ENCODE peak calls at places on chromosomes 1 and 21, in seven cellular contexts. One of them, this sample, is unnamed.

GRCh38 chr1:219302697-219303096 is 129.0 kb downstream of the LYPLAL1 start:
- DNase-seq in left ventricle myocardium inferior: no peak
- DNase-seq in GM12864: no peak
- DNase-seq in OCI-LY7: no peak
- DNase-seq in fibroblast of mammary gland: no peak
- DNase-seq in lower leg skin: no peak
- DNase-seq in Caco-2: no peak
- DNase-seq in this sample: no peak

GRCh38 chr1:239814306-239814881 is 277.3 kb upstream of the FMN2 start:
- DNase-seq in left ventricle myocardium inferior: no peak
- DNase-seq in GM12864: no peak
- DNase-seq in OCI-LY7: no peak
- DNase-seq in fibroblast of mammary gland: peak
- DNase-seq in lower leg skin: no peak
- DNase-seq in Caco-2: peak
- DNase-seq in this sample: peak

GRCh38 chr1:53486395-53487026 is 27.3 kb downstream of the DMRTB1 start:
- DNase-seq in left ventricle myocardium inferior: no peak
- DNase-seq in GM12864: no peak
- DNase-seq in OCI-LY7: no peak
- DNase-seq in fibroblast of mammary gland: no peak
- DNase-seq in lower leg skin: no peak
- DNase-seq in Caco-2: no peak
- DNase-seq in this sample: no peak

GRCh38 chr1:54137532-54138061 is 15.2 kb downstream of the CDCP2 start:
- DNase-seq in left ventricle myocardium inferior: no peak
- DNase-seq in GM12864: no peak
- DNase-seq in OCI-LY7: no peak
- DNase-seq in fibroblast of mammary gland: peak
- DNase-seq in lower leg skin: no peak
- DNase-seq in Caco-2: no peak
- DNase-seq in this sample: no peak

GRCh38 chr1:53046930-53047329 is 15.1 kb upstream of the PODN start:
- DNase-seq in left ventricle myocardium inferior: peak
- DNase-seq in GM12864: no peak
- DNase-seq in OCI-LY7: no peak
- DNase-seq in fibroblast of mammary gland: peak
- DNase-seq in lower leg skin: no peak
- DNase-seq in Caco-2: no peak
- DNase-seq in this sample: no peak

GRCh38 chr1:198672124-198672523 is 33.3 kb downstream of the PTPRC start:
- DNase-seq in left ventricle myocardium inferior: no peak
- DNase-seq in GM12864: no peak
- DNase-seq in OCI-LY7: no peak
- DNase-seq in fibroblast of mammary gland: no peak
- DNase-seq in lower leg skin: no peak
- DNase-seq in Caco-2: no peak
- DNase-seq in this sample: no peak

GRCh38 chr1:4108341-4108740 is 208.3 kb upstream of the C1orf174 start:
- DNase-seq in left ventricle myocardium inferior: no peak
- DNase-seq in GM12864: no peak
- DNase-seq in OCI-LY7: no peak
- DNase-seq in fibroblast of mammary gland: no peak
- DNase-seq in lower leg skin: no peak
- DNase-seq in Caco-2: peak
- DNase-seq in this sample: no peak

GRCh38 chr1:232393834-232394146 is 236.1 kb downstream of the SIPA1L2 start:
- DNase-seq in left ventricle myocardium inferior: no peak
- DNase-seq in GM12864: no peak
- DNase-seq in OCI-LY7: no peak
- DNase-seq in fibroblast of mammary gland: no peak
- DNase-seq in lower leg skin: no peak
- DNase-seq in Caco-2: no peak
- DNase-seq in this sample: no peak

GRCh38 chr1:184518958-184519357 is 132.1 kb downstream of the C1orf21 start:
- DNase-seq in left ventricle myocardium inferior: no peak
- DNase-seq in GM12864: no peak
- DNase-seq in OCI-LY7: no peak
- DNase-seq in fibroblast of mammary gland: no peak
- DNase-seq in lower leg skin: no peak
- DNase-seq in Caco-2: no peak
- DNase-seq in this sample: no peak

GRCh38 chr1:3333903-3334302 is 120.6 kb upstream of the ARHGEF16 start:
- DNase-seq in left ventricle myocardium inferior: no peak
- DNase-seq in GM12864: no peak
- DNase-seq in OCI-LY7: no peak
- DNase-seq in fibroblast of mammary gland: no peak
- DNase-seq in lower leg skin: no peak
- DNase-seq in Caco-2: no peak
- DNase-seq in this sample: no peak

GRCh38 chr1:67019600-67020136 is 34.3 kb downstream of the SLC35D1 start:
- DNase-seq in left ventricle myocardium inferior: no peak
- DNase-seq in GM12864: no peak
- DNase-seq in OCI-LY7: no peak
- DNase-seq in fibroblast of mammary gland: peak
- DNase-seq in lower leg skin: no peak
- DNase-seq in Caco-2: no peak
- DNase-seq in this sample: peak

GRCh38 chr1:231778009-231778719 is 151.6 kb downstream of the DISC1 start:
- DNase-seq in left ventricle myocardium inferior: peak
- DNase-seq in GM12864: no peak
- DNase-seq in OCI-LY7: no peak
- DNase-seq in fibroblast of mammary gland: peak
- DNase-seq in lower leg skin: peak
- DNase-seq in Caco-2: peak
- DNase-seq in this sample: no peak

GRCh38 chr1:17377325-17377953 is 5.4 kb downstream of the PADI6 start:
- DNase-seq in left ventricle myocardium inferior: no peak
- DNase-seq in GM12864: no peak
- DNase-seq in OCI-LY7: no peak
- DNase-seq in fibroblast of mammary gland: no peak
- DNase-seq in lower leg skin: no peak
- DNase-seq in Caco-2: peak
- DNase-seq in this sample: no peak

GRCh38 chr1:36401602-36402517 is 4.2 kb upstream of the LSM10 start:
- DNase-seq in left ventricle myocardium inferior: no peak
- DNase-seq in GM12864: no peak
- DNase-seq in OCI-LY7: no peak
- DNase-seq in fibroblast of mammary gland: no peak
- DNase-seq in lower leg skin: no peak
- DNase-seq in Caco-2: no peak
- DNase-seq in this sample: no peak

GRCh38 chr1:205598841-205599666 is 32.8 kb downstream of the ELK4 start:
- DNase-seq in left ventricle myocardium inferior: peak
- DNase-seq in GM12864: no peak
- DNase-seq in OCI-LY7: no peak
- DNase-seq in fibroblast of mammary gland: peak
- DNase-seq in lower leg skin: no peak
- DNase-seq in Caco-2: no peak
- DNase-seq in this sample: peak

GRCh38 chr1:23184203-23184602 is 15.5 kb upstream of the LUZP1 start:
- DNase-seq in left ventricle myocardium inferior: no peak
- DNase-seq in GM12864: no peak
- DNase-seq in OCI-LY7: no peak
- DNase-seq in fibroblast of mammary gland: no peak
- DNase-seq in lower leg skin: no peak
- DNase-seq in Caco-2: no peak
- DNase-seq in this sample: no peak

GRCh38 chr1:16340673-16341072 is 11.6 kb downstream of the FBXO42 start:
- DNase-seq in left ventricle myocardium inferior: no peak
- DNase-seq in GM12864: no peak
- DNase-seq in OCI-LY7: no peak
- DNase-seq in fibroblast of mammary gland: no peak
- DNase-seq in lower leg skin: no peak
- DNase-seq in Caco-2: no peak
- DNase-seq in this sample: no peak

GRCh38 chr1:10692401-10693021 is 103.9 kb downstream of the CASZ1 start:
- DNase-seq in left ventricle myocardium inferior: no peak
- DNase-seq in GM12864: peak
- DNase-seq in OCI-LY7: peak
- DNase-seq in fibroblast of mammary gland: no peak
- DNase-seq in lower leg skin: no peak
- DNase-seq in Caco-2: peak
- DNase-seq in this sample: no peak

GRCh38 chr1:207565546-207566468 is 69.8 kb downstream of the CR1 start:
- DNase-seq in left ventricle myocardium inferior: no peak
- DNase-seq in GM12864: no peak
- DNase-seq in OCI-LY7: peak
- DNase-seq in fibroblast of mammary gland: peak
- DNase-seq in lower leg skin: no peak
- DNase-seq in Caco-2: peak
- DNase-seq in this sample: no peak

GRCh38 chr1:54280652-54281051 is 80.7 kb downstream of the MRPL37 start:
- DNase-seq in left ventricle myocardium inferior: no peak
- DNase-seq in GM12864: no peak
- DNase-seq in OCI-LY7: no peak
- DNase-seq in fibroblast of mammary gland: no peak
- DNase-seq in lower leg skin: no peak
- DNase-seq in Caco-2: no peak
- DNase-seq in this sample: no peak

GRCh38 chr1:242086093-242086492 is 87.2 kb upstream of the MAP1LC3C start:
- DNase-seq in left ventricle myocardium inferior: no peak
- DNase-seq in GM12864: no peak
- DNase-seq in OCI-LY7: no peak
- DNase-seq in fibroblast of mammary gland: no peak
- DNase-seq in lower leg skin: no peak
- DNase-seq in Caco-2: no peak
- DNase-seq in this sample: no peak

GRCh38 chr1:228006034-228006792 is 585 bp upstream of the WNT3A start:
- DNase-seq in left ventricle myocardium inferior: no peak
- DNase-seq in GM12864: no peak
- DNase-seq in OCI-LY7: no peak
- DNase-seq in fibroblast of mammary gland: no peak
- DNase-seq in lower leg skin: no peak
- DNase-seq in Caco-2: no peak
- DNase-seq in this sample: no peak

GRCh38 chr1:236058141-236058626 is 6.7 kb downstream of the NID1 start:
- DNase-seq in left ventricle myocardium inferior: no peak
- DNase-seq in GM12864: no peak
- DNase-seq in OCI-LY7: no peak
- DNase-seq in fibroblast of mammary gland: peak
- DNase-seq in lower leg skin: no peak
- DNase-seq in Caco-2: no peak
- DNase-seq in this sample: no peak

GRCh38 chr1:85677656-85678055 is 30.6 kb downstream of the ZNHIT6 start:
- DNase-seq in left ventricle myocardium inferior: no peak
- DNase-seq in GM12864: no peak
- DNase-seq in OCI-LY7: no peak
- DNase-seq in fibroblast of mammary gland: no peak
- DNase-seq in lower leg skin: no peak
- DNase-seq in Caco-2: no peak
- DNase-seq in this sample: no peak

GRCh38 chr1:111852216-111852615 is 96.5 kb downstream of the DDX20 start:
- DNase-seq in left ventricle myocardium inferior: no peak
- DNase-seq in GM12864: no peak
- DNase-seq in OCI-LY7: no peak
- DNase-seq in fibroblast of mammary gland: no peak
- DNase-seq in lower leg skin: no peak
- DNase-seq in Caco-2: no peak
- DNase-seq in this sample: no peak

GRCh38 chr21:46394819-46395152 is 63.9 kb upstream of the DIP2A start:
- DNase-seq in left ventricle myocardium inferior: no peak
- DNase-seq in GM12864: no peak
- DNase-seq in OCI-LY7: no peak
- DNase-seq in fibroblast of mammary gland: no peak
- DNase-seq in lower leg skin: no peak
- DNase-seq in Caco-2: no peak
- DNase-seq in this sample: no peak

GRCh38 chr1:32114420-32114819 is 6.6 kb downstream of the KPNA6 start:
- DNase-seq in left ventricle myocardium inferior: no peak
- DNase-seq in GM12864: no peak
- DNase-seq in OCI-LY7: no peak
- DNase-seq in fibroblast of mammary gland: no peak
- DNase-seq in lower leg skin: no peak
- DNase-seq in Caco-2: no peak
- DNase-seq in this sample: no peak

GRCh38 chr1:205294175-205294913 is 27.2 kb downstream of the NUAK2 start:
- DNase-seq in left ventricle myocardium inferior: no peak
- DNase-seq in GM12864: no peak
- DNase-seq in OCI-LY7: no peak
- DNase-seq in fibroblast of mammary gland: peak
- DNase-seq in lower leg skin: no peak
- DNase-seq in Caco-2: peak
- DNase-seq in this sample: no peak

GRCh38 chr21:38434913-38435533 is 63.3 kb downstream of the ERG start:
- DNase-seq in left ventricle myocardium inferior: no peak
- DNase-seq in GM12864: no peak
- DNase-seq in OCI-LY7: no peak
- DNase-seq in fibroblast of mammary gland: peak
- DNase-seq in lower leg skin: no peak
- DNase-seq in Caco-2: no peak
- DNase-seq in this sample: peak

GRCh38 chr21:24045775-24046215 is 1561.5 kb downstream of the MRPL39 start:
- DNase-seq in left ventricle myocardium inferior: peak
- DNase-seq in GM12864: no peak
- DNase-seq in OCI-LY7: no peak
- DNase-seq in fibroblast of mammary gland: peak
- DNase-seq in lower leg skin: peak
- DNase-seq in Caco-2: peak
- DNase-seq in this sample: peak
- TF ChIP-seq CTCF in left ventricle myocardium inferior: peak
- TF ChIP-seq CTCF in GM12864: peak
- TF ChIP-seq CTCF in OCI-LY7: peak
- TF ChIP-seq CTCF in fibroblast of mammary gland: peak
- TF ChIP-seq CTCF in lower leg skin: no peak
- TF ChIP-seq CTCF in Caco-2: peak
- TF ChIP-seq CTCF in this sample: peak

GRCh38 chr1:1205769-1206375 is 520 bp downstream of the TNFRSF18 start:
- DNase-seq in left ventricle myocardium inferior: peak
- DNase-seq in GM12864: no peak
- DNase-seq in OCI-LY7: no peak
- DNase-seq in fibroblast of mammary gland: no peak
- DNase-seq in lower leg skin: no peak
- DNase-seq in Caco-2: no peak
- DNase-seq in this sample: no peak
- H3K4me3 ChIP-seq in left ventricle myocardium inferior: peak
- H3K4me3 ChIP-seq in GM12864: peak
- H3K4me3 ChIP-seq in OCI-LY7: no peak
- H3K4me3 ChIP-seq in fibroblast of mammary gland: no peak
- H3K4me3 ChIP-seq in lower leg skin: no peak
- H3K4me3 ChIP-seq in Caco-2: peak
- H3K4me3 ChIP-seq in this sample: peak

DNA sequence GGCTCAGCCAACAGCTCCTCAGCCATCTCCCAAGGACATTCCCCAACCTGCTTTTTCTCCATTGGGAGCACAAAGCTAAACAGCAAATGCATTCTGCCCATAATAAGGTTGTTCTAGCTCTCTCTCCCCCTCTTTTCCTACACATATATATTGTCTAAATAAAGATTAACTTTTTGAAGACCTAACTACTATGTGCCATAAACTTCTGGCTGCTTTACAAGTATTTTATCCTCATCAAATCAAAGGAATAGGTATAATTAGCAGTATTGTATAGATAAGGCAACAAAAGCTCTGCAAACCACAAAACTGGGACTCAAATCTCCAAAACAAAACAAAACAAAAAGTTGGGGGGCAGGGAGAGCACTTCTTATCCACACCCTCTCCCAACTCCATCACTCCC is 43.4 kb downstream of the TGFBR3 start:
- DNase-seq in left ventricle myocardium inferior: no peak
- DNase-seq in GM12864: no peak
- DNase-seq in OCI-LY7: no peak
- DNase-seq in fibroblast of mammary gland: no peak
- DNase-seq in lower leg skin: no peak
- DNase-seq in Caco-2: no peak
- DNase-seq in this sample: no peak
- TF ChIP-seq CTCF in left ventricle myocardium inferior: no peak
- TF ChIP-seq CTCF in GM12864: no peak
- TF ChIP-seq CTCF in OCI-LY7: no peak
- TF ChIP-seq CTCF in fibroblast of mammary gland: no peak
- TF ChIP-seq CTCF in lower leg skin: no peak
- TF ChIP-seq CTCF in Caco-2: no peak
- TF ChIP-seq CTCF in this sample: no peak

GRCh38 chr1:64540265-64540791 is 70.4 kb downstream of the CACHD1 start:
- DNase-seq in left ventricle myocardium inferior: no peak
- DNase-seq in GM12864: no peak
- DNase-seq in OCI-LY7: no peak
- DNase-seq in fibroblast of mammary gland: peak
- DNase-seq in lower leg skin: peak
- DNase-seq in Caco-2: no peak
- DNase-seq in this sample: no peak
- H3K4me3 ChIP-seq in left ventricle myocardium inferior: peak
- H3K4me3 ChIP-seq in GM12864: no peak
- H3K4me3 ChIP-seq in OCI-LY7: no peak
- H3K4me3 ChIP-seq in fibroblast of mammary gland: peak
- H3K4me3 ChIP-seq in lower leg skin: no peak
- H3K4me3 ChIP-seq in Caco-2: no peak
- H3K4me3 ChIP-seq in this sample: no peak

This sample was measured in retinal pigment epithelial cell.